ENCODE peak calls at places on chromosomes 1 and 21, in six cellular contexts. R is K562, M is aorta, Z is neural progenitor cell, E is mesenchymal stem cell, A is SK-N-SH. T is an unnamed sample.

GRCh38 chr1:203985044-203985443 is 87.9 kb upstream of the SOX13 start:
- DNase-seq in R (no peak), M (no peak), Z (peak; percentile 90), E (no peak), A (no peak), T (no peak)

GRCh38 chr1:165287329-165287728 is 69.2 kb downstream of the LMX1A start:
- DNase-seq in R (no peak), M (no peak), Z (peak; percentile 48), E (no peak), A (no peak), T (no peak)

GRCh38 chr1:59814901-59815825 is at the start of gene HOOK1:
- DNase-seq in R (no peak), M (no peak), Z (peak; percentile 22), E (no peak), A (no peak), T (no peak)

GRCh38 chr1:115036814-115037535 is 7.3 kb downstream of the TSHB start:
- DNase-seq in R (no peak), M (no peak), Z (no peak), E (no peak), A (no peak), T (no peak)

GRCh38 chr1:20266141-20266540 is 24.5 kb upstream of the VWA5B1 start:
- DNase-seq in R (no peak), M (no peak), Z (no peak), E (no peak), A (no peak), T (no peak)

GRCh38 chr21:43341349-43342163 is 85.4 kb downstream of the SIK1 start:
- DNase-seq in R (no peak), M (no peak), Z (no peak), E (peak; percentile 40), A (no peak), T (no peak)

GRCh38 chr1:160539896-160540858 is 17.1 kb upstream of the SLAMF6 start:
- DNase-seq in R (peak; percentile 92), M (no peak), Z (no peak), E (peak; percentile 3), A (no peak), T (no peak)

GRCh38 chr1:202622388-202622787 is 87.9 kb downstream of the SYT2 start:
- DNase-seq in R (no peak), M (peak; percentile 10), Z (peak; percentile 38), E (no peak), A (no peak), T (no peak)

GRCh38 chr1:2314803-2315710 is 76.3 kb downstream of the MORN1 start:
- DNase-seq in R (peak; percentile 97), M (peak; percentile 77), Z (peak; percentile 79), E (peak; percentile 72), A (peak; percentile 97), T (peak; percentile 49)

GRCh38 chr1:243409284-243409683 is 153.4 kb downstream of the SDCCAG8 start:
- DNase-seq in R (no peak), M (no peak), Z (no peak), E (no peak), A (no peak), T (no peak)

GRCh38 chr1:212461916-212462660 is 29.4 kb downstream of the NENF start:
- DNase-seq in R (no peak), M (no peak), Z (no peak), E (no peak), A (no peak), T (no peak)

GRCh38 chr1:4221107-4221506 is 321.0 kb upstream of the C1orf174 start:
- DNase-seq in R (no peak), M (no peak), Z (no peak), E (no peak), A (no peak), T (no peak)

GRCh38 chr1:114367810-114368209 is 143.2 kb downstream of the TRIM33 start:
- DNase-seq in R (no peak), M (no peak), Z (no peak), E (no peak), A (no peak), T (no peak)

GRCh38 chr1:99640672-99641071 is 5.2 kb upstream of the PALMD start:
- DNase-seq in R (no peak), M (no peak), Z (no peak), E (no peak), A (no peak), T (no peak)

GRCh38 chr1:13507075-13507474 is 6.7 kb downstream of the LRRC38 start:
- DNase-seq in R (no peak), M (no peak), Z (no peak), E (no peak), A (no peak), T (no peak)

GRCh38 chr1:115329965-115330364 is 8.1 kb downstream of the NGF start:
- DNase-seq in R (no peak), M (no peak), Z (no peak), E (no peak), A (no peak), T (no peak)

GRCh38 chr1:8371372-8371991 is 53.6 kb downstream of the SLC45A1 start:
- DNase-seq in R (no peak), M (no peak), Z (no peak), E (no peak), A (no peak), T (no peak)

GRCh38 chr1:8370046-8370881 is 52.4 kb downstream of the SLC45A1 start:
- DNase-seq in R (no peak), M (no peak), Z (no peak), E (no peak), A (no peak), T (no peak)

GRCh38 chr1:8367571-8368184 is 49.8 kb downstream of the SLC45A1 start:
- DNase-seq in R (no peak), M (peak; percentile 19), Z (no peak), E (peak; percentile 53), A (no peak), T (no peak)

GRCh38 chr1:8370928-8371327 is 53.0 kb downstream of the SLC45A1 start:
- DNase-seq in R (no peak), M (no peak), Z (no peak), E (no peak), A (no peak), T (no peak)

GRCh38 chr1:8368956-8369639 is 51.2 kb downstream of the SLC45A1 start:
- DNase-seq in R (no peak), M (no peak), Z (no peak), E (no peak), A (no peak), T (no peak)
- H3K4me1 ChIP-seq in R (peaks cover 11% of the 10 kb centered on the region), M (peaks cover 2% of the 10 kb centered on the region), Z (peaks cover 44% of the 10 kb centered on the region), E (peaks cover 45% of the 10 kb centered on the region), A (peaks cover 54% of the 10 kb centered on the region), T (peaks cover 6% of the 10 kb centered on the region)

GRCh38 chr21:45433301-45433700 is 28.3 kb downstream of the COL18A1 start:
- DNase-seq in R (no peak), M (no peak), Z (no peak), E (no peak), A (no peak), T (no peak)
- H3K4me1 ChIP-seq in R (peaks cover 54% of the 10 kb centered on the region), M (no peaks in the 10 kb centered on the region), Z (peaks cover 16% of the 10 kb centered on the region), E (peaks cover 78% of the 10 kb centered on the region), A (peaks cover 16% of the 10 kb centered on the region), T (no peaks in the 10 kb centered on the region)

GRCh38 chr1:25561426-25562100 is 18.2 kb downstream of the LDLRAP1 start:
- DNase-seq in R (no peak), M (no peak), Z (no peak), E (no peak), A (no peak), T (no peak)
- H3K4me1 ChIP-seq in R (peaks cover 30% of the 10 kb centered on the region), M (no peaks in the 10 kb centered on the region), Z (peaks cover 18% of the 10 kb centered on the region), E (peaks cover 30% of the 10 kb centered on the region), A (peaks cover 15% of the 10 kb centered on the region), T (no peaks in the 10 kb centered on the region)

GRCh38 chr1:55214903-55215193 is 316 bp downstream of the USP24 start:
- DNase-seq in R (no peak), M (peak; percentile 48), Z (peak; percentile 81), E (peak; percentile 64), A (peak; percentile 85), T (peak; percentile 39)
- H3K4me1 ChIP-seq in R (peaks cover 15% of the 10 kb centered on the region), M (peaks cover 3% of the 10 kb centered on the region), Z (peaks cover 50% of the 10 kb centered on the region), E (peaks cover 4% of the 10 kb centered on the region), A (peaks cover 25% of the 10 kb centered on the region), T (no peaks in the 10 kb centered on the region)

DNA sequence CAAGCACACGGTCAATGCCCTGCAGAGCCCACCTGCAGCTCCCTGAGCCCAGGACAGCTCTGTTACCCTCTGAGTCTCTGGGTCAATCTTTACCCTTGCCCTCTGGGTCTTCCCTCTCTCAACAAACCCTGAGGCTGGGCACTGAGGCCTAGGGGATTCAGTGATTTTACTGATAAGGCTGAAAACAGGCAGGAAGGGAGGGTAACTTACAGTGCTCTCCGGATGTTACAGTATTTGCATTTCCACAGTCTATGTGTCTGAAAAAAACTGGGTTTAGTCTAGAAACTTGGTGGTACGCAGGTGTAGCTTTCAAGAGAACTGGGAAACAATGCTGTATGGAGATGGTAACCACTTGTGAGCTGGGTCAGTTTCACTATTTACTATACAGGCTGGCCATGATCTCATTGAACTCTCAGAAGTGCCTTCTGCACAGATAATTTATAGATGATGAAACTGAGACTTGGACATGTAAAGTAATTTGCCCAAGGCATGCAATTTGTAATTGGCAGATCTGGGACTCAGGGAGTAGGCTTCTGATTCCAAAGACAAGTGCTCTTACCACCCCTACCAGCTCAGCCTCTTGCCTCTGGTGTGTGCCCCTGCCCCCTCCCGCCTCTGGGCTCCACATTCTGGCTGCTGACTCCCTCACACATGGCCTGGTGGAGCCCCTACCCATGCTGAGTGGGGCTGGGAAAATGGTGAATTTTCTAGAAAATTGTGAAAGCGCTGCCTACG is 48.8 kb downstream of the TENT5C start:
- DNase-seq in R (no peak), M (no peak), Z (no peak), E (peak; percentile 50), A (no peak), T (no peak)
- H3K4me1 ChIP-seq in R (peaks cover 46% of the 10 kb centered on the region), M (no peaks in the 10 kb centered on the region), Z (no peaks in the 10 kb centered on the region), E (peaks cover 2% of the 10 kb centered on the region), A (peaks cover 11% of the 10 kb centered on the region), T (peaks cover 3% of the 10 kb centered on the region)

DNA sequence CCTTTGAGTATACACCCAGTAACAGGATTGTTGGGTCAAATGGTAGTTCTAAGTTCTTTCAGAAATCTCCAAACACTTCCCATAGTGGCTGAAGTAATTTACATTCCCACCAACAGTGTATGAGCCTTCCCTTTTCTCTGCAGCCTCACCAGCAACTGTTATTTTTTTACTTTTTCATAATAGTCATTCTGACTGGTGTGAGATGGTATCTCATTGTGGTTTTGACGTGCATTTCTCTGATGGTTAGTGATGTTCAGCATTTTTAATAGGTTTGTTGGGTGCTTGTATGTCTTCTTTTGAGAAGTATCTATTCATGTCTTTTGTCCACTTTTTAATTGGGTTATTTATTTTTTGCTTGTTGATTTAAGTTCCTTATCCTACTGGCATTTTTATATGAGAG is 26.4 kb upstream of the LAMC1 start:
- DNase-seq in R (no peak), M (no peak), Z (no peak), E (no peak), A (no peak), T (no peak)
- H3K4me1 ChIP-seq in R (no peaks in the 10 kb centered on the region), M (peaks cover 2% of the 10 kb centered on the region), Z (no peaks in the 10 kb centered on the region), E (no peaks in the 10 kb centered on the region), A (no peaks in the 10 kb centered on the region), T (no peaks in the 10 kb centered on the region)

DNA sequence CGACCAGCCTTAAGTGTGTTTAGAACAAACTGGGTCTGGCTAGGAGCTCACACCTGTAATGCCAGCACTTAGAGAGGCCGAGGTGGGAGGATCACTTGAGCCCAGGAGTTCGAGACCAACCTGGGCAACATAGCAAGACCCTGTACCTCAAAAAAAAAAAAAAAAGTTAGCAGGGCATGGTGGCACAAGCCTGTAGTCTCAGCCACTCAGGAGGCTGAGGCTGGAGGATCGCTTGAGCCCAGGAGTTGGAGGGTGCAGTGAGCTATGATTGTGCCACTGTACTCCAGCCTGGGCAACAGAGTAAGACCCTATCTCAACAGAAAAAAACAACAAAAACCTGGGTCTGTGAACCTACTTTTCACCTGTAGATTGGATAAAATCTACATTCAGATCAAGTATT is 54.6 kb downstream of the PIK3CD start:
- DNase-seq in R (no peak), M (no peak), Z (no peak), E (no peak), A (no peak), T (no peak)
- H3K4me1 ChIP-seq in R (peaks cover 3% of the 10 kb centered on the region), M (no peaks in the 10 kb centered on the region), Z (no peaks in the 10 kb centered on the region), E (peaks cover 12% of the 10 kb centered on the region), A (no peaks in the 10 kb centered on the region), T (no peaks in the 10 kb centered on the region)

GRCh38 chr1:29416825-29417557 is 180.7 kb downstream of the PTPRU start:
- DNase-seq in R (no peak), M (no peak), Z (no peak), E (no peak), A (no peak), T (peak; percentile 30)
- H3K4me1 ChIP-seq in R (no peaks in the 10 kb centered on the region), M (no peaks in the 10 kb centered on the region), Z (no peaks in the 10 kb centered on the region), E (no peaks in the 10 kb centered on the region), A (peaks cover 25% of the 10 kb centered on the region), T (no peaks in the 10 kb centered on the region)

T was measured in BE2C.